ENCODE peak calls at places on chromosome 7, in four cellular contexts. One of them, this sample, is unnamed.

GRCh38 chr7:43658718-43659548 is 70.4 kb downstream of the COA1 start:
- DNase-seq in HepG2: peak
- DNase-seq in GM12891: no peak
- DNase-seq in H1: no peak
- DNase-seq in this sample: no peak

GRCh38 chr7:11141541-11141940 is 167.9 kb downstream of the PHF14 start:
- DNase-seq in HepG2: no peak
- DNase-seq in GM12891: no peak
- DNase-seq in H1: no peak
- DNase-seq in this sample: no peak

GRCh38 chr7:142385528-142386340 is 127.9 kb upstream of the PRSS58 start:
- DNase-seq in HepG2: peak
- DNase-seq in GM12891: peak
- DNase-seq in H1: peak
- DNase-seq in this sample: no peak

GRCh38 chr7:127986581-127987461 is 44.4 kb downstream of the LRRC4 start:
- DNase-seq in HepG2: no peak
- DNase-seq in GM12891: no peak
- DNase-seq in H1: no peak
- DNase-seq in this sample: no peak

GRCh38 chr7:105766421-105767191 is 109.8 kb downstream of the ATXN7L1 start:
- DNase-seq in HepG2: no peak
- DNase-seq in GM12891: no peak
- DNase-seq in H1: no peak
- DNase-seq in this sample: no peak

GRCh38 chr7:85748861-85749260 is 562.0 kb upstream of the SEMA3D start:
- DNase-seq in HepG2: no peak
- DNase-seq in GM12891: no peak
- DNase-seq in H1: no peak
- DNase-seq in this sample: no peak

GRCh38 chr7:11436317-11436716 is 395.7 kb downstream of the THSD7A start:
- DNase-seq in HepG2: no peak
- DNase-seq in GM12891: no peak
- DNase-seq in H1: no peak
- DNase-seq in this sample: no peak

GRCh38 chr7:164882-165660 is 27.3 kb upstream of the FAM20C start:
- DNase-seq in HepG2: no peak
- DNase-seq in GM12891: no peak
- DNase-seq in H1: no peak
- DNase-seq in this sample: no peak

GRCh38 chr7:69109131-69109740 is 489.0 kb upstream of the AUTS2 start:
- DNase-seq in HepG2: no peak
- DNase-seq in GM12891: no peak
- DNase-seq in H1: no peak
- DNase-seq in this sample: no peak

GRCh38 chr7:75983471-75984129 is 10.8 kb downstream of the TMEM120A start:
- DNase-seq in HepG2: no peak
- DNase-seq in GM12891: no peak
- DNase-seq in H1: no peak
- DNase-seq in this sample: peak

GRCh38 chr7:75982306-75983064 is 11.9 kb downstream of the TMEM120A start:
- DNase-seq in HepG2: no peak
- DNase-seq in GM12891: no peak
- DNase-seq in H1: no peak
- DNase-seq in this sample: peak

GRCh38 chr7:75985518-75986146 is 8.8 kb downstream of the TMEM120A start:
- DNase-seq in HepG2: no peak
- DNase-seq in GM12891: no peak
- DNase-seq in H1: no peak
- DNase-seq in this sample: no peak

GRCh38 chr7:75985009-75985517 is 9.3 kb downstream of the TMEM120A start:
- DNase-seq in HepG2: no peak
- DNase-seq in GM12891: no peak
- DNase-seq in H1: no peak
- DNase-seq in this sample: no peak

DNA sequence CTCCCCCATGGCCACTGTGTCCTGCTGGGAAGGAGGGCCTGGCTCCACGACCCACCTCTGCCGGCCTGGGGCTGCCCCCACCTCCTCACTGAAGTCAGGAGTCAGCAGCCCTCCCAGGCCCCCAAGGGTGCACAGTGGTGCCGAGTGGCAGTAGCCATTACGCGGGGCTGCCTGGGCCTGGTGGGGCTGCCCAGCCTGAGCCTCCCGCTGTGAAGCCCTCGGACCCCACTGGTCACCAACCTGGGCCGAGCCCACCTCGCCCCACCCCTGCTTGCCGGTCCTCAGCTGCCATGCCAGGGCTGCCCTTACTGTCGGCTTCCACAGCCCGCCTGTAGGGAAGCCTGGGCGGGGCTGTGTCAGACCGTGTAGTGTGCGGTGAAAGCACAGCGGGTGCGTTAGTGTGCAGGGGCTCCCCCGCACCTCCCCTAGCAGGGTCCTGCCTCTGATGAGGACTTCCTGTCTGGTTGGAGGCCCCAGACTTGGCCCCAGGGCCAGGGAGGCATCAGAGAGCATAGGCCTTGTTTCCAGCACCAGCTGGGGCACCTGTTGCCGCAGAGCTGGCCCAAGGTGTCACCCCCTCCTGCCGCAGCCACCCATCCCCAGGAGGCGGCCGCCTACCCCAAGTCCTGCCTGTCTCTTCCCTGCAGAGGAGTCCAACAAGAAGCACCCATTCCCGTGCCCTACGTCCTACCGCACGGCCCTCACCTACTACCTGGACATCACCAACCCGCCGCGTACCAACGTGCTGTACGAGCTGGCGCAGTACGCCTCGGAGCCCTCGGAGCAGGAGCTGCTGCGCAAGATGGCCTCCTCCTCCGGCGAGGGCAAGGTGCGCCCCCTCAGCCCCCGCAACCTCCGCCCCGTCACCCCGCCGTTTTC is 10.0 kb downstream of the TMEM120A start:
- DNase-seq in HepG2: no peak
- DNase-seq in GM12891: no peak
- DNase-seq in H1: no peak
- DNase-seq in this sample: peak
- TF ChIP-seq POLR2A in HepG2: no peak
- TF ChIP-seq POLR2A in GM12891: no peak
- TF ChIP-seq POLR2A in H1: no peak
- TF ChIP-seq POLR2A in this sample: no peak

GRCh38 chr7:121084256-121084655 is 95.7 kb downstream of the CPED1 start:
- DNase-seq in HepG2: no peak
- DNase-seq in GM12891: no peak
- DNase-seq in H1: no peak
- DNase-seq in this sample: no peak
- TF ChIP-seq TAF1 in HepG2: no peak
- TF ChIP-seq TAF1 in GM12891: no peak
- TF ChIP-seq TAF1 in H1: no peak
- TF ChIP-seq TAF1 in this sample: no peak

GRCh38 chr7:39951156-39951942 is 1.3 kb downstream of the CDK13 start:
- DNase-seq in HepG2: peak
- DNase-seq in GM12891: peak
- DNase-seq in H1: peak
- DNase-seq in this sample: peak
- TF ChIP-seq POLR2A in HepG2: peak
- TF ChIP-seq POLR2A in GM12891: no peak
- TF ChIP-seq POLR2A in H1: no peak
- TF ChIP-seq POLR2A in this sample: peak

DNA sequence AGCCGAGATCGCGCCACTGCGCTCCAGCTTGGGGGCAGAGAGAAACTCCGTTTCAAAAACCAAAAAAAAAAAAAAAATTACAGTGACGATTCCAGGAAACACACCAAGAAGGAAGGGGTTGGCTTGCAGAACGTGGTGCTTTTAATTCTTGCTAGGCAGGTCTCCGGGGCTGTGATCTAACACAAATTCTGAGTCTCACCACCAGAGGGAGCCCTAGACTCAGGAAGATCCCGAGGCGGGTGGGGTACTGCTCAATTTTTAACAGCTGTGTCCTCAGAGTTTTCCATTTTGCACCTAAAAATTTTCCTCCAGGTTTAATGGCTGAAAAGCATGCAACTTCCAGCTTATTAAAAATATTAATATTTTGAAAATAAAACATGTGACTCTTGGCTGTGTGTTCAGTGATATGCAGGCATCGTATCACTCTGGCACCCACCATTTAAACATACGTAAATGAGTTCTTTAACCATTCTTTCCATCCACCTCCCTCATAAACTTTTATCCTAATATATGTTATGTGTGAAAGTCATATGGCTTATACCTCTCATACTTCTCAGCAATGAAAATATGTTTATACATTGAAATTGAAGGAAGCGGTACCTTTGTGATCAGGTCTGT is 26.5 kb upstream of the NUB1 start:
- DNase-seq in HepG2: peak
- DNase-seq in GM12891: peak
- DNase-seq in H1: peak
- DNase-seq in this sample: peak
- TF ChIP-seq TAF1 in HepG2: no peak
- TF ChIP-seq TAF1 in GM12891: no peak
- TF ChIP-seq TAF1 in H1: no peak
- TF ChIP-seq TAF1 in this sample: no peak

DNA sequence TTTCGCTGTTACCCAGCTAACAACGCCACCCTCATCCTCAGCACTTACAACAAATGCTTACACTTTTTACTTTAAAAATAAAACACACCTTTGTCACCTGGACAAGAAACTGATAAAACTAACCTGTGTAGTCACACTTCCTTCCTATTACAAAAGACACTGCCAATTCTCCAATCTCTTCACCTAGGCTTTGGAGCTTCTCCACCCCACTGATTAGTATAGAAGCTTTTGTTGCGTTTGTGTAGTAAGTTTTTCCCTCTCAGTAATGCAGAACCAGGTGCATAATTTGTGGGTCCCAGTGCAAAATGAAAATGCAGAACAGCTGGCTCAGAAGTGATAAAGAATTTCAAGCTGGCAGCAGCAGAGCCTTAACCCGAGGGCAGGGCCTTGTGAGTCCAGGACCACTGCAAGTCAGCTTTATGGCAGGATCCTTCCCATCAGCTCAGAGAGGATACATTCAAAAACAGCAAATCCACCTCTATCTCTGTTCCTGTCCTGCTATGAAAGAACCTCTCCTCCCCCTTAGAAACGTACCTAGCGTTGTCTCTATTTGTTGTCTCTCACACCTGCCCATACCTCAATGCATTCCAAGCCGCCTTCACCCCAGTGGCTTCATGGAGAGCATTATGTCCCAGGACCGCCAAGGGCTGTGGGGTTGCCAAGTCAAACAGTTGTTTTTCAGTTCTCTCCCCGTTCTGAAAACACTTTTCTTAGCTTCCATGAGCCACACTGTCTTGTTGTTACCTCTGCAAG is 40.3 kb upstream of the EGFR start:
- DNase-seq in HepG2: no peak
- DNase-seq in GM12891: no peak
- DNase-seq in H1: no peak
- DNase-seq in this sample: no peak
- TF ChIP-seq POLR2A in HepG2: no peak
- TF ChIP-seq POLR2A in GM12891: no peak
- TF ChIP-seq POLR2A in H1: no peak
- TF ChIP-seq POLR2A in this sample: no peak

DNA sequence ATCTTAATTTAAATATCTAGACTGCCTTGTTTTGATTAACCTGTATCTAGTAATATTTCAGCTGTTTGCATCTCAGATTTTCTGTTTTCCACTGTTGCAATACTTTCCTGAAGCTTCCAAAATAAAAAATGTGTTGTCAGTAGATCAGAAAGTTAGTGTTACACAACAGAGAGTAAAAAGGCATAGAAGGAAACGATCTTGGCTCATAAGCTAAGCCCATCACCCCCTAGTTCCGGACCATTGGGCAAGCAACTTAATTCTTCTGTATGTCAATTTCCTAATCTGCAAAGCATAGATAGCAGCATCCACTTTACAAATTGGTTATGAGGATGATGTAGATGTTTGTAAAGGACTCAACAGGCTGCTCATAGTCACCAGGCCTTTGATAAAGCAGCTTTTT is 4.4 kb downstream of the PON3 start:
- DNase-seq in HepG2: no peak
- DNase-seq in GM12891: no peak
- DNase-seq in H1: no peak
- DNase-seq in this sample: no peak
- TF ChIP-seq TAF1 in HepG2: no peak
- TF ChIP-seq TAF1 in GM12891: no peak
- TF ChIP-seq TAF1 in H1: no peak
- TF ChIP-seq TAF1 in this sample: no peak

DNA sequence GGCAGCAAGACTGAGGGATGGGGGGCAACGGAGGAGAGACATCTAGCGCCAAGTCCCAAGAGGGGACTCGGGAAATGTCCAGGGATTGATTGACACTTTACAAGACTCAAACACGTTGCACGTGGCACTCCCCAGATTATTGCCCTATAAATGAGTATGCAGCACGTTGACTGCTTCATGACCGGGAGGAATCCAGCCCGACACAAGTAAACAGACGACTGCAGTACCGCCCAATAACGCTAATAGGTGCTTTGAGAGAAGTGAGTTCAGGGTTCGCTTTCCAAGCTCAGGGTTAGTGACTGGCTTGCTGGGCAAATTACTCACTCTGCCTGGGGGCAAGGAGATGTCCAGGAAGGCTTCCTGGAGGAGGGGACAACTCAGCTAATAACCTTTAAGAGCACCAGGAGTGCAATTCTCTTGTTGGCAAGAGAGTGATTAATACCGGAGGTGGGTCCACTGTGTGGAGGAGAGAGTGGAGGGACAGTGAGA is 73.3 kb upstream of the MYL10 start:
- DNase-seq in HepG2: peak
- DNase-seq in GM12891: no peak
- DNase-seq in H1: no peak
- DNase-seq in this sample: no peak
- TF ChIP-seq POLR2A in HepG2: no peak
- TF ChIP-seq POLR2A in GM12891: no peak
- TF ChIP-seq POLR2A in H1: no peak
- TF ChIP-seq POLR2A in this sample: no peak

GRCh38 chr7:86913709-86914108 is 145.7 kb downstream of the ELAPOR2 start:
- DNase-seq in HepG2: no peak
- DNase-seq in GM12891: no peak
- DNase-seq in H1: no peak
- DNase-seq in this sample: no peak
- TF ChIP-seq TAF1 in HepG2: no peak
- TF ChIP-seq TAF1 in GM12891: no peak
- TF ChIP-seq TAF1 in H1: no peak
- TF ChIP-seq TAF1 in this sample: no peak

DNA sequence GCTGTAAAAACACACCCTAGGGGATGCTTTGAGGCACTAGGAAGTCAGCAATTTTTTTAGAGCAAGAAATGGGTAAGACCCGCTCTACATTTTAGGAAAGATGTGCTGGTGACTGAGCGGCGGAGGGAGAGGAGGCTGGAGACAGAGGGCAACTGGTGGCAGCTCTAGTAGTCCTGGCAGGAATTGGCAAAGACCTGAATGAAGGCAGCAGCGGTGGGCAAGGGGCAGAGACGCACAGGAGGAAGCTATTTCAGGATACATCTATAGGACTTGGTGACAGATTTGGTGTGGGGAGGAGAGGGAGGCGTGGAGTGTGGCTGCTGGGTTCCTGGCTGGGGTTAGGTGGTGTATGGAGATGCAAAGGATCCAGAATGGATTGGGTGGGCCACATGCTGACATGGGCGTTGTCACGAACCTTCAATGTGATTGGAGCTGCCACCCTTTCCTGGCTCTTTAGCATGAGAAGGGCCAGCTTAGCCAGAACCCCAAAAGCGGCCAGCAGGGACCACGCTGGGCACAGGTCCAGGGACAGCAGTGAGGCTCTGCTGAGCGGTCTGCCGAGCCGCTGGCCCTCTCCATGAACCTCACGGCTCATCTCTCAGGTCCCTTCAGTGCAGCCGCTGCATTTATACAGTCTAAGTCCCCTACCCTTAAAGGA is 10.2 kb upstream of the ADCY1 start:
- DNase-seq in HepG2: no peak
- DNase-seq in GM12891: no peak
- DNase-seq in H1: no peak
- DNase-seq in this sample: no peak
- TF ChIP-seq POLR2A in HepG2: no peak
- TF ChIP-seq POLR2A in GM12891: no peak
- TF ChIP-seq POLR2A in H1: no peak
- TF ChIP-seq POLR2A in this sample: no peak